ENCODE peak calls at places on chromosomes 6 and 20, in four cellular contexts. I is Right ventricle myocardium superior, G is AG08396, R is bronchial epithelial cell. Y is an unnamed sample.

GRCh38 chr6:168605964-168606363 is 165.0 kb downstream of the SMOC2 start:
- DNase-seq in I (no peak), G (no peak), R (peak), Y (no peak)

GRCh38 chr20:840858-841567 is 7.5 kb downstream of the FAM110A start:
- DNase-seq in I (no peak), G (no peak), R (no peak), Y (no peak)

GRCh38 chr6:139204978-139205377 is 70.1 kb downstream of the HECA start:
- DNase-seq in I (no peak), G (no peak), R (no peak), Y (no peak)

GRCh38 chr6:19070520-19070919 is 683.4 kb downstream of the RNF144B start:
- DNase-seq in I (no peak), G (no peak), R (no peak), Y (no peak)

GRCh38 chr6:81895511-81896185 is 143.2 kb upstream of the TENT5A start:
- DNase-seq in I (no peak), G (peak), R (no peak), Y (peak)

GRCh38 chr6:64591682-64592081 is 956.1 kb downstream of the PHF3 start:
- DNase-seq in I (no peak), G (no peak), R (no peak), Y (no peak)

GRCh38 chr20:12093062-12093796 is 175.5 kb downstream of the BTBD3 start:
- DNase-seq in I (no peak), G (no peak), R (no peak), Y (no peak)

GRCh38 chr6:56374841-56375369 is 127.5 kb upstream of the COL21A1 start:
- DNase-seq in I (no peak), G (peak), R (peak), Y (peak)

GRCh38 chr6:106250997-106251396 is 74.6 kb downstream of the ATG5 start:
- DNase-seq in I (no peak), G (no peak), R (no peak), Y (no peak)

GRCh38 chr6:85275338-85275985 is 174.4 kb upstream of the NT5E start:
- DNase-seq in I (no peak), G (no peak), R (no peak), Y (no peak)

GRCh38 chr6:11381801-11382513 is 149.5 kb upstream of the NEDD9 start:
- DNase-seq in I (peak), G (no peak), R (no peak), Y (no peak)

GRCh38 chr6:134908906-134909516 is 40.9 kb downstream of the ALDH8A1 start:
- DNase-seq in I (peak), G (peak), R (peak), Y (peak)

GRCh38 chr6:167760979-167761793 is 65.5 kb upstream of the AFDN start:
- DNase-seq in I (peak), G (no peak), R (no peak), Y (no peak)

GRCh38 chr20:17525650-17526049 is 5.5 kb downstream of the BFSP1 start:
- DNase-seq in I (no peak), G (no peak), R (peak), Y (no peak)

GRCh38 chr20:46905364-46906125 is 10.9 kb downstream of the EYA2 start:
- DNase-seq in I (no peak), G (peak), R (no peak), Y (peak)

GRCh38 chr6:166500246-166500645 is 86.2 kb downstream of the RAMACL start:
- DNase-seq in I (no peak), G (no peak), R (no peak), Y (no peak)

GRCh38 chr6:105178110-105178509 is 1.7 kb downstream of the POPDC3 start:
- DNase-seq in I (no peak), G (peak), R (peak), Y (peak)

GRCh38 chr6:138567052-138567451 is 67.8 kb upstream of the NHSL1 start:
- DNase-seq in I (no peak), G (no peak), R (no peak), Y (no peak)

GRCh38 chr20:48723308-48724264 is 104.2 kb downstream of the PREX1 start:
- DNase-seq in I (peak), G (no peak), R (no peak), Y (no peak)

GRCh38 chr20:63176448-63177133 is 39.3 kb downstream of the YTHDF1 start:
- DNase-seq in I (no peak), G (no peak), R (no peak), Y (no peak)

GRCh38 chr6:75023634-75024033 is 182.2 kb downstream of the COL12A1 start:
- DNase-seq in I (no peak), G (peak), R (peak), Y (no peak)

GRCh38 chr6:113184736-113185135 is 672.4 kb upstream of the MARCKS start:
- DNase-seq in I (peak), G (no peak), R (no peak), Y (no peak)

GRCh38 chr6:75609639-75610590 is 8.2 kb downstream of the SENP6 start:
- DNase-seq in I (no peak), G (no peak), R (peak), Y (no peak)

GRCh38 chr20:25282034-25282781 is 34.3 kb downstream of the PYGB start:
- DNase-seq in I (peak), G (no peak), R (no peak), Y (no peak)

GRCh38 chr6:13425971-13426931 is 61.1 kb downstream of the GFOD1 start:
- DNase-seq in I (no peak), G (peak), R (peak), Y (no peak)